ENCODE peak calls at places on chromosome 3, in six cellular contexts. G, P, X, Y, T and H are unnamed samples.
A peak's percentile ranks its signal among the peaks of the same experiment; 100 is the strongest.

GRCh38 chr3:187919535-187919934 is 174.3 kb upstream of the BCL6 start:
- DNase-seq in P (no peak), G (no peak), Y (no peak), X (peak; percentile 5), T (no peak), H (no peak)

GRCh38 chr3:184710870-184711365 is 946 bp downstream of the MAGEF1 start:
- DNase-seq in P (no peak), Y (no peak), T (no peak), G (no peak), X (no peak), H (no peak)

GRCh38 chr3:63855333-63855940 is 8.2 kb downstream of the THOC7 start:
- DNase-seq in T (no peak), X (no peak), G (no peak), Y (no peak), P (no peak), H (no peak)

GRCh38 chr3:115864912-115865311 is 241.6 kb downstream of the GAP43 start:
- DNase-seq in X (no peak), P (no peak), T (no peak), Y (no peak), G (no peak), H (no peak)

GRCh38 chr3:120355486-120355885 is 6.3 kb upstream of the LRRC58 start:
- DNase-seq in Y (no peak), T (no peak), P (no peak), G (no peak), X (no peak), H (no peak)

GRCh38 chr3:23829242-23829934 is 23.6 kb downstream of the UBE2E1 start:
- DNase-seq in Y (no peak), P (no peak), T (no peak), G (peak; percentile 18), X (no peak), H (no peak)

GRCh38 chr3:100536093-100536492 is 43.7 kb downstream of the TMEM45A start:
- DNase-seq in T (no peak), X (no peak), G (no peak), P (no peak), Y (no peak), H (no peak)

GRCh38 chr3:187041362-187042061 is 97.8 kb downstream of the RPL39L start:
- DNase-seq in Y (no peak), P (no peak), T (no peak), G (no peak), X (no peak), H (no peak)

GRCh38 chr3:12972791-12973702 is 100.2 kb downstream of the IQSEC1 start:
- DNase-seq in X (no peak), G (no peak), T (no peak), P (no peak), Y (no peak), H (no peak)

GRCh38 chr3:56322862-56323261 is 145.4 kb downstream of the ERC2 start:
- DNase-seq in P (no peak), X (no peak), T (no peak), G (no peak), Y (no peak), H (no peak)

GRCh38 chr3:50574280-50574831 is 5.0 kb downstream of the HEMK1 start:
- DNase-seq in P (no peak), T (no peak), G (no peak), Y (peak; percentile 38), X (no peak), H (no peak)

GRCh38 chr3:125585595-125586223 is 9.6 kb downstream of the OSBPL11 start:
- DNase-seq in T (peak; percentile 48), X (no peak), G (no peak), P (peak; percentile 56), Y (no peak), H (peak; percentile 58)

GRCh38 chr3:125075738-125076137 is 19.9 kb upstream of the HEG1 start:
- DNase-seq in P (no peak), Y (no peak), G (no peak), X (no peak), T (no peak), H (no peak)

GRCh38 chr3:107412376-107412775 is 35.1 kb downstream of the CCDC54 start:
- DNase-seq in Y (no peak), G (no peak), X (no peak), P (no peak), T (no peak), H (no peak)

GRCh38 chr3:86954751-86955150 is 36.2 kb downstream of the VGLL3 start:
- DNase-seq in X (no peak), P (no peak), Y (no peak), T (no peak), G (no peak), H (no peak)

GRCh38 chr3:109081746-109082510 is 36.0 kb downstream of the MORC1 start:
- DNase-seq in G (no peak), P (peak; percentile 36), Y (no peak), T (peak; percentile 72), X (no peak), H (no peak)

GRCh38 chr3:139676634-139677197 is 1.1 kb downstream of the NMNAT3 start:
- DNase-seq in G (no peak), T (no peak), X (no peak), Y (no peak), P (no peak), H (no peak)

GRCh38 chr3:32959370-32959769 is 7.9 kb downstream of the CCR4 start:
- DNase-seq in T (no peak), X (no peak), G (no peak), Y (no peak), P (no peak), H (peak; percentile 8)

GRCh38 chr3:192933779-192934456 is 16.3 kb upstream of the MB21D2 start:
- DNase-seq in T (no peak), G (no peak), Y (no peak), P (no peak), X (no peak), H (no peak)

GRCh38 chr3:114178770-114179368 is at the start of gene DRD3:
- DNase-seq in P (peak; percentile 37), Y (no peak), X (no peak), G (no peak), T (peak; percentile 22), H (no peak)

GRCh38 chr3:192515661-192516040 is 211.7 kb downstream of the FGF12 start:
- DNase-seq in T (no peak), Y (no peak), X (no peak), G (no peak), P (no peak), H (no peak)

GRCh38 chr3:111471851-111472250 is 70.1 kb upstream of the CD96 start:
- DNase-seq in Y (no peak), T (no peak), G (no peak), P (no peak), X (no peak), H (no peak)

GRCh38 chr3:13419356-13420050 is 619 bp downstream of the NUP210 start:
- DNase-seq in X (peak; percentile 20), G (no peak), T (peak; percentile 29), P (no peak), Y (peak; percentile 85), H (no peak)